ENCODE peak calls at places on chromosomes 12 and 14, in six cellular contexts. A is left ventricle myocardium inferior, Z is GM23338, Y is neural progenitor cell, F is gastrocnemius medialis, J is AG04450. Q is an unnamed sample. For H3K27me3, the result is how much of the 10 kb centered on the place peaks cover.

GRCh38 chr14:67526676-67527459 is 6.2 kb upstream of the PLEKHH1 start:
- DNase-seq in A (no peak), Z (peak), Y (peak), F (peak), J (no peak), Q (peak)

GRCh38 chr12:132390287-132391076 is 61.1 kb upstream of the GALNT9 start:
- DNase-seq in A (no peak), Z (no peak), Y (no peak), F (no peak), J (no peak), Q (no peak)

GRCh38 chr12:112759786-112760185 is 31.8 kb upstream of the RPH3A start:
- DNase-seq in A (no peak), Z (no peak), Y (no peak), F (no peak), J (no peak), Q (no peak)

GRCh38 chr14:78424311-78424710 is 254.1 kb downstream of the NRXN3 start:
- DNase-seq in A (no peak), Z (no peak), Y (no peak), F (no peak), J (no peak), Q (no peak)

GRCh38 chr14:99595034-99595433 is 9.0 kb downstream of the CCDC85C start:
- DNase-seq in A (no peak), Z (no peak), Y (no peak), F (no peak), J (no peak), Q (no peak)

GRCh38 chr12:52647601-52648000 is 4.4 kb downstream of the KRT2 start:
- DNase-seq in A (no peak), Z (no peak), Y (no peak), F (no peak), J (no peak), Q (no peak)

GRCh38 chr14:92362781-92363235 is 39.8 kb downstream of the SLC24A4 start:
- DNase-seq in A (no peak), Z (no peak), Y (no peak), F (no peak), J (no peak), Q (no peak)

GRCh38 chr12:28851781-28852180 is 297.3 kb upstream of the FAR2 start:
- DNase-seq in A (no peak), Z (no peak), Y (no peak), F (no peak), J (no peak), Q (no peak)

GRCh38 chr12:101857043-101857558 is 20.3 kb upstream of the DRAM1 start:
- DNase-seq in A (no peak), Z (no peak), Y (no peak), F (no peak), J (no peak), Q (no peak)

GRCh38 chr14:73784065-73784987 is 67.3 kb upstream of the PTGR2 start:
- DNase-seq in A (no peak), Z (peak), Y (peak), F (no peak), J (no peak), Q (no peak)

GRCh38 chr12:4202918-4203317 is 70.6 kb upstream of the CCND2 start:
- DNase-seq in A (no peak), Z (no peak), Y (no peak), F (no peak), J (no peak), Q (no peak)

GRCh38 chr14:85471744-85472143 is 58.2 kb upstream of the FLRT2 start:
- DNase-seq in A (no peak), Z (no peak), Y (no peak), F (no peak), J (peak), Q (no peak)

GRCh38 chr12:76006028-76006916 is 25.3 kb downstream of the PHLDA1 start:
- DNase-seq in A (no peak), Z (no peak), Y (no peak), F (no peak), J (no peak), Q (no peak)

GRCh38 chr14:61178226-61179060 is 102.7 kb downstream of the TMEM30B start:
- DNase-seq in A (no peak), Z (no peak), Y (no peak), F (peak), J (peak), Q (peak)

GRCh38 chr14:71372411-71372838 is 465.2 kb downstream of the PCNX1 start:
- DNase-seq in A (no peak), Z (no peak), Y (no peak), F (no peak), J (peak), Q (no peak)

GRCh38 chr14:37587881-37588666 is 7.0 kb downstream of the FOXA1 start:
- DNase-seq in A (no peak), Z (peak), Y (peak), F (no peak), J (no peak), Q (no peak)
- H3K27me3 ChIP-seq in A (half or more), Z (half or more), Y (half or more), F (half or more), J (half or more), Q (half or more)

DNA sequence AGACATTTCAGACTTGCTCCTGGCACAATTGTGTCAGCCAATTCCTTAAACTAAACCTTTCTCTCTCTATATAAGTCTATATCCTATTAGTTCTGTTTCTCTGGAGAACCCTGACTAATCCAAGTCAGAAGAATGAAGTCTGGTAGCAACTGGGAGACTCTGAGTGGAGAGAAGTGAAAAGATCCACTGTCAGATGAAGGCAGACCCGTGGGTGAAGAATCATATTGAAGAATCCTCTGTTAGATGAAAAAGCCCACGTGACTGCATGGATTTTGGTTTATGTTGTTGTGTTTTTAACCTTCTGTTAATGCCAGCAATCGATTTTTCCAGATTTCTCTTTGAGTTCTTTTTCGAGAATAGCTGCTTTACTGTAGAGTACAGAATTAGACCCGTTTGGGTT is 29.5 kb upstream of the APOLD1 start:
- DNase-seq in A (no peak), Z (no peak), Y (no peak), F (no peak), J (no peak), Q (no peak)
- TF ChIP-seq CTCF in A (no peak), Z (no peak), Y (no peak), F (no peak), J (no peak), Q (no peak)

GRCh38 chr12:130873825-130874224 is 2.0 kb downstream of the RAN start:
- DNase-seq in A (no peak), Z (no peak), Y (no peak), F (no peak), J (no peak), Q (no peak)

GRCh38 chr12:130876297-130876696 is 4.4 kb downstream of the RAN start:
- DNase-seq in A (no peak), Z (no peak), Y (no peak), F (no peak), J (no peak), Q (no peak)

GRCh38 chr12:130873106-130873795 is 1.4 kb downstream of the RAN start:
- DNase-seq in A (no peak), Z (no peak), Y (no peak), F (no peak), J (no peak), Q (no peak)

GRCh38 chr12:130875193-130875592 is 3.3 kb downstream of the RAN start:
- DNase-seq in A (no peak), Z (no peak), Y (no peak), F (no peak), J (no peak), Q (no peak)

GRCh38 chr12:130874696-130875095 is 2.8 kb downstream of the RAN start:
- DNase-seq in A (no peak), Z (no peak), Y (no peak), F (no peak), J (no peak), Q (no peak)
- H3K27ac ChIP-seq in A (no peak), Z (peak), Y (no peak), F (no peak), J (no peak), Q (no peak)

DNA sequence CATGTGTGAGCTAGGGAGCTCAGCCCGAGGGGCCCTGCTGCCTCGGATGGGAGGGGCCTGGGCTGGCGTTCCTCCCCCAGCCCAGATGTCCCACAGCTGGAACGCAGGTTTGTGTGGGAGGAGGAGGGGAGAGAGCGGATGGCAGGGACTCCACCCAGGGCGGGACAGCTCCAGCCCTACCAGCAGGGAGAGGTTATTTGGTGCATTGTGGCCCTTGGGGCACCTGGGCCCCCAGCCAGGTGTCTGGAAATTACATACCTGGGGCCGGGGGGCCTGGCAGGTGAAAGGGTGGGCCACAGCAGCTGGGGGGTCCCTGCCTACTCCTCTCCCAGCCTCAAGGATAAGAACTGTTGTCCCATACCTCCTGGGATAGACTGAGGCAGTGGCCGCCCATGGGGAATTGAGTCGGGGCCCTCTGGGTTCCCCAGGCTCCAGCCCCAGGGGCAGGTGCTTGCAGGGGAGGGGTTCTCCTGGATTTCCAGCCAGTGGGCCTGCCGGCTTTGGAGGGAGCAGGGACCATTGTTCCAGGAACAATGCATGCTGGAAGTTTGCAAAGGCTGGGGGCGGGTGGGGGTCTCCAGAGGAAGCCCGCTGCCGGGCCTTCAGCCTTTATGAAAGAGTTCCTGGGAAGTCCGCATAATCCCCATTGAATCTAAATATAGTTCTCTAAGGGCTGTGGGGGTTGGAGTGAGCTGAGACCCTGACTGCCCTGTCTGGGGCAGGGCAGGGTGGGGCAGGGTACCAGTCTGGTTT is 1.2 kb downstream of the KIF26A start:
- DNase-seq in A (peak), Z (no peak), Y (peak), F (no peak), J (no peak), Q (peak)
- H3K27me3 ChIP-seq in A (half or more), Z (under half), Y (under half), F (under half), J (under half), Q (under half)

GRCh38 chr12:116366456-116366776 is 88.9 kb upstream of the MED13L start:
- DNase-seq in A (no peak), Z (no peak), Y (peak), F (peak), J (no peak), Q (no peak)
- TF ChIP-seq CTCF in A (no peak), Z (no peak), Y (no peak), F (no peak), J (no peak), Q (no peak)